ENCODE peak calls at places on chromosomes 2 and 18, in seven cellular contexts. V is T1000; G is stimulated activated CD8-positive, alpha-beta memory T cell treated with anti-CD3 and anti-CD28 coated beads, Interleukin-7, amount 100 ng/mL, for 1 hour; O is stomach; P is anterior cingulate cortex; X is GM06990; M is progenitor cell of endocrine pancreas. S is an unnamed sample.

GRCh38 chr2:98910349-98911125 is 25.5 kb downstream of the CRACDL start:
- DNase-seq in M (no peak), P (no peak), V (no peak), G (no peak), X (no peak), O (peak; percentile 20), S (no peak)

GRCh38 chr2:222865301-222865700 is 4.5 kb downstream of the ACSL3 start:
- DNase-seq in X (no peak), M (no peak), G (no peak), V (no peak), P (no peak), O (no peak), S (no peak)

GRCh38 chr18:70172225-70172624 is 33.3 kb downstream of the RTTN start:
- DNase-seq in O (no peak), G (no peak), V (no peak), P (no peak), X (no peak), M (no peak), S (no peak)

GRCh38 chr18:54233228-54233625 is 8.8 kb upstream of the MBD2 start:
- DNase-seq in V (no peak), P (no peak), O (no peak), G (no peak), M (no peak), X (no peak), S (peak; percentile 62)

GRCh38 chr18:54127759-54128378 is 96.6 kb downstream of the MBD2 start:
- DNase-seq in G (no peak), V (no peak), O (no peak), X (no peak), M (no peak), P (peak; percentile 19), S (no peak)

GRCh38 chr2:20196881-20197204 is 28.1 kb downstream of the SDC1 start:
- DNase-seq in O (no peak), P (no peak), G (no peak), X (no peak), V (no peak), M (no peak), S (no peak)

GRCh38 chr2:198641161-198641560 is 816.6 kb downstream of the SATB2 start:
- DNase-seq in V (no peak), G (no peak), M (no peak), P (no peak), X (no peak), O (no peak), S (no peak)

GRCh38 chr18:1147616-1148184 is 243.0 kb downstream of the ADCYAP1 start:
- DNase-seq in G (no peak), X (no peak), V (no peak), P (no peak), O (no peak), M (no peak), S (no peak)

GRCh38 chr18:23225518-23225917 is 90.2 kb downstream of the CABLES1 start:
- DNase-seq in M (no peak), P (no peak), G (no peak), X (no peak), O (no peak), V (no peak), S (no peak)

GRCh38 chr18:13447621-13448020 is 229.1 kb downstream of the LDLRAD4 start:
- DNase-seq in O (no peak), P (peak; percentile 41), X (no peak), V (no peak), G (no peak), M (no peak), S (no peak)

GRCh38 chr2:172196768-172197322 is 94.1 kb upstream of the DLX2 start:
- DNase-seq in V (peak; percentile 30), P (no peak), G (no peak), M (no peak), X (no peak), O (peak; percentile 46), S (peak; percentile 98)

GRCh38 chr2:160878622-160879021 is 281.6 kb upstream of the TANK start:
- DNase-seq in X (no peak), G (no peak), O (no peak), P (no peak), V (no peak), M (no peak), S (no peak)

GRCh38 chr18:46152436-46152807 is 48.2 kb downstream of the HAUS1 start:
- DNase-seq in V (peak; percentile 53), P (no peak), G (no peak), M (no peak), X (no peak), O (no peak), S (peak; percentile 46)

GRCh38 chr2:191839918-191840804 is 6.7 kb downstream of the CAVIN2 start:
- DNase-seq in G (no peak), M (no peak), V (no peak), P (no peak), X (no peak), O (no peak), S (no peak)

GRCh38 chr2:127321306-127321705 is 27.4 kb upstream of the ERCC3 start:
- DNase-seq in X (no peak), G (no peak), M (no peak), O (no peak), V (no peak), P (no peak), S (no peak)

GRCh38 chr2:143629344-143629743 is 500.1 kb downstream of the ARHGAP15 start:
- DNase-seq in M (no peak), G (no peak), P (no peak), V (peak; percentile 24), O (no peak), X (no peak), S (no peak)

GRCh38 chr2:226679389-226680057 is 120.1 kb downstream of the IRS1 start:
- DNase-seq in M (no peak), X (no peak), P (no peak), V (no peak), O (no peak), G (no peak), S (no peak)

GRCh38 chr2:182506606-182507005 is 79.8 kb upstream of the PDE1A start:
- DNase-seq in X (no peak), O (no peak), V (no peak), M (no peak), P (no peak), G (no peak), S (no peak)

GRCh38 chr18:22689711-22690110 is 243.4 kb upstream of the RBBP8 start:
- DNase-seq in X (no peak), M (no peak), P (no peak), O (no peak), G (no peak), V (no peak), S (no peak)

GRCh38 chr2:189876271-189876670 is 92.0 kb downstream of the PMS1 start:
- DNase-seq in X (no peak), V (no peak), P (no peak), O (no peak), M (no peak), G (no peak), S (no peak)

GRCh38 chr2:2102870-2103269 is 228.2 kb downstream of the MYT1L start:
- DNase-seq in X (no peak), P (no peak), M (no peak), V (no peak), O (no peak), G (no peak), S (no peak)

GRCh38 chr2:156537147-156537546 is 101.0 kb downstream of the GPD2 start:
- DNase-seq in M (no peak), O (no peak), P (no peak), V (no peak), X (no peak), G (no peak), S (no peak)

GRCh38 chr2:23312996-23313606 is 71.9 kb upstream of the KLHL29 start:
- DNase-seq in O (no peak), P (no peak), M (no peak), G (no peak), X (peak; percentile 32), V (no peak), S (no peak)

S was measured in keratinocyte.